ENCODE peak calls at places on chromosomes 1 and 21, in four cellular contexts. N is T-helper 1 cell, O is hippocampal formation, S is fibroblast of lung. Y is an unnamed sample.

GRCh38 chr1:177812144-177812543 is 157.7 kb downstream of the SEC16B start:
- DNase-seq in N (no peak), O (no peak), S (no peak), Y (no peak)

GRCh38 chr1:51843948-51844347 is 34.6 kb downstream of the NRDC start:
- DNase-seq in N (no peak), O (no peak), S (no peak), Y (no peak)

GRCh38 chr1:182739545-182739944 is 50.0 kb upstream of the NPL start:
- DNase-seq in N (no peak), O (no peak), S (no peak), Y (no peak)

GRCh38 chr1:10065344-10065685 is 32.6 kb downstream of the UBE4B start:
- DNase-seq in N (no peak), O (peak; percentile 48), S (no peak), Y (no peak)

GRCh38 chr1:35112668-35113067 is 33.5 kb downstream of the ZMYM1 start:
- DNase-seq in N (no peak), O (no peak), S (peak; percentile 29), Y (no peak)

GRCh38 chr1:41232305-41232704 is 9.8 kb downstream of the SCMH1 start:
- DNase-seq in N (no peak), O (no peak), S (no peak), Y (no peak)

GRCh38 chr1:15749399-15750291 is 7.3 kb downstream of the TMEM82 start:
- DNase-seq in N (no peak), O (no peak), S (no peak), Y (no peak)

GRCh38 chr1:178510155-178510554 is 2.8 kb upstream of the TEX35 start:
- DNase-seq in N (no peak), O (no peak), S (peak; percentile 11), Y (no peak)

GRCh38 chr1:225973158-225973557 is 26.0 kb downstream of the SDE2 start:
- DNase-seq in N (no peak), O (no peak), S (no peak), Y (no peak)

GRCh38 chr1:101520302-101520701 is 283.5 kb downstream of the S1PR1 start:
- DNase-seq in N (no peak), O (no peak), S (peak; percentile 61), Y (no peak)

GRCh38 chr1:9101510-9102146 is 27.3 kb downstream of the GPR157 start:
- DNase-seq in N (no peak), O (peak; percentile 16), S (peak; percentile 70), Y (no peak)

GRCh38 chr1:52139817-52140540 is 1.9 kb upstream of the ZFYVE9 start:
- DNase-seq in N (no peak), O (no peak), S (peak; percentile 88), Y (no peak)

GRCh38 chr1:16119926-16120325 is 35.9 kb downstream of the EPHA2 start:
- DNase-seq in N (no peak), O (no peak), S (no peak), Y (no peak)

GRCh38 chr1:182303778-182304177 is 87.8 kb downstream of the GLUL start:
- DNase-seq in N (no peak), O (no peak), S (no peak), Y (no peak)

GRCh38 chr1:52856026-52856425 is 13.5 kb downstream of the ZYG11A start:
- DNase-seq in N (no peak), O (no peak), S (no peak), Y (no peak)

GRCh38 chr1:121558514-121558913 is 373.7 kb downstream of the SRGAP2C start:
- DNase-seq in N (no peak), O (peak; percentile 0), S (peak; percentile 40), Y (no peak)

GRCh38 chr1:68490046-68490651 is 6.7 kb downstream of the DEPDC1 start:
- DNase-seq in N (no peak), O (no peak), S (no peak), Y (no peak)

GRCh38 chr1:226223786-226224244 is 351 bp downstream of the MIXL1 start:
- DNase-seq in N (no peak), O (no peak), S (no peak), Y (no peak)

GRCh38 chr21:41678944-41679343 is 87.9 kb downstream of the RIPK4 start:
- DNase-seq in N (no peak), O (no peak), S (peak; percentile 90), Y (no peak)

GRCh38 chr1:36475341-36475740 is 7.4 kb downstream of the CSF3R start:
- DNase-seq in N (no peak), O (no peak), S (no peak), Y (no peak)

GRCh38 chr1:110495926-110496600 is 22.9 kb downstream of the KCNA10 start:
- DNase-seq in N (peak; percentile 50), O (peak; percentile 71), S (peak; percentile 74), Y (no peak)

GRCh38 chr21:18522181-18522771 is 118.7 kb upstream of the TMPRSS15 start:
- DNase-seq in N (no peak), O (peak; percentile 18), S (peak; percentile 9), Y (no peak)

GRCh38 chr1:38114231-38114630 is 67.6 kb upstream of the POU3F1 start:
- DNase-seq in N (no peak), O (peak; percentile 70), S (no peak), Y (peak; percentile 93)

GRCh38 chr1:30263405-30263804 is 460.0 kb downstream of the MATN1 start:
- DNase-seq in N (no peak), O (no peak), S (no peak), Y (no peak)

GRCh38 chr21:29547998-29548397 is 249.3 kb downstream of the BACH1 start:
- DNase-seq in N (no peak), O (no peak), S (no peak), Y (no peak)

GRCh38 chr1:99980928-99981327 is 11.1 kb downstream of the SLC35A3 start:
- DNase-seq in N (no peak), O (no peak), S (no peak), Y (no peak)

Y was measured in caudate nucleus.